ENCODE peak calls at places on chromosomes 6 and 20, in five cellular contexts. One of them, this sample, is unnamed.

GRCh38 chr6:98669371-98669770 is 165.0 kb upstream of the POU3F2 start:
- DNase-seq in mesenchymal stem cell: no peak
- DNase-seq in D341Med: no peak
- DNase-seq in choroid plexus epithelial cell: no peak
- DNase-seq in neural crest cell: no peak
- DNase-seq in this sample: no peak

GRCh38 chr6:7730411-7730810 is 4.5 kb downstream of the BMP6 start:
- DNase-seq in mesenchymal stem cell: no peak
- DNase-seq in D341Med: no peak
- DNase-seq in choroid plexus epithelial cell: no peak
- DNase-seq in neural crest cell: no peak
- DNase-seq in this sample: peak; percentile 51

GRCh38 chr6:103587722-103588121 is 1272.0 kb downstream of the HACE1 start:
- DNase-seq in mesenchymal stem cell: no peak
- DNase-seq in D341Med: no peak
- DNase-seq in choroid plexus epithelial cell: no peak
- DNase-seq in neural crest cell: no peak
- DNase-seq in this sample: no peak

GRCh38 chr20:41654292-41654691 is 36.1 kb upstream of the CHD6 start:
- DNase-seq in mesenchymal stem cell: no peak
- DNase-seq in D341Med: no peak
- DNase-seq in choroid plexus epithelial cell: no peak
- DNase-seq in neural crest cell: no peak
- DNase-seq in this sample: no peak

GRCh38 chr6:157443066-157443800 is 62.2 kb downstream of the ZDHHC14 start:
- DNase-seq in mesenchymal stem cell: peak; percentile 65
- DNase-seq in D341Med: no peak
- DNase-seq in choroid plexus epithelial cell: peak; percentile 85
- DNase-seq in neural crest cell: no peak
- DNase-seq in this sample: peak; percentile 84

GRCh38 chr20:51363813-51364212 is 178.7 kb downstream of the NFATC2 start:
- DNase-seq in mesenchymal stem cell: no peak
- DNase-seq in D341Med: no peak
- DNase-seq in choroid plexus epithelial cell: no peak
- DNase-seq in neural crest cell: no peak
- DNase-seq in this sample: no peak

GRCh38 chr6:118012944-118013343 is 105.9 kb downstream of the SLC35F1 start:
- DNase-seq in mesenchymal stem cell: no peak
- DNase-seq in D341Med: no peak
- DNase-seq in choroid plexus epithelial cell: no peak
- DNase-seq in neural crest cell: peak; percentile 9
- DNase-seq in this sample: no peak

GRCh38 chr6:5246870-5247161 is 13.9 kb downstream of the LYRM4 start:
- DNase-seq in mesenchymal stem cell: no peak
- DNase-seq in D341Med: no peak
- DNase-seq in choroid plexus epithelial cell: peak; percentile 55
- DNase-seq in neural crest cell: no peak
- DNase-seq in this sample: no peak

GRCh38 chr6:2714359-2714895 is 36.3 kb downstream of the MYLK4 start:
- DNase-seq in mesenchymal stem cell: peak; percentile 56
- DNase-seq in D341Med: no peak
- DNase-seq in choroid plexus epithelial cell: peak; percentile 87
- DNase-seq in neural crest cell: no peak
- DNase-seq in this sample: peak; percentile 88

GRCh38 chr6:44580901-44581300 is 193.4 kb downstream of the CDC5L start:
- DNase-seq in mesenchymal stem cell: no peak
- DNase-seq in D341Med: no peak
- DNase-seq in choroid plexus epithelial cell: peak; percentile 84
- DNase-seq in neural crest cell: no peak
- DNase-seq in this sample: peak; percentile 36

GRCh38 chr6:33078442-33078841 is 2.7 kb downstream of the HLA-DPB1 start:
- DNase-seq in mesenchymal stem cell: no peak
- DNase-seq in D341Med: no peak
- DNase-seq in choroid plexus epithelial cell: no peak
- DNase-seq in neural crest cell: no peak
- DNase-seq in this sample: no peak

GRCh38 chr6:9646346-9647042 is 768.4 kb downstream of the TFAP2A start:
- DNase-seq in mesenchymal stem cell: peak; percentile 17
- DNase-seq in D341Med: no peak
- DNase-seq in choroid plexus epithelial cell: peak; percentile 83
- DNase-seq in neural crest cell: no peak
- DNase-seq in this sample: peak; percentile 46

This sample was measured in fibroblast of villous mesenchyme.